ENCODE peak calls at places on chromosomes 16 and 17, in six cellular contexts. D is ovary, F is tibial nerve, P is breast epithelium, R is heart left ventricle, O is transverse colon. Z is an unnamed sample.

GRCh38 chr17:22441776-22442175 is 749.5 kb downstream of the KCNJ18 start:
- DNase-seq in P (no peak), R (no peak), D (no peak), O (no peak), F (no peak), Z (no peak)

GRCh38 chr17:17204041-17204591 is 2.0 kb downstream of the PLD6 start:
- DNase-seq in R (peak; percentile 53), P (peak; percentile 72), F (no peak), O (peak; percentile 30), D (no peak), Z (peak; percentile 73)

GRCh38 chr17:6555331-6556120 is 829 bp downstream of the PITPNM3 start:
- DNase-seq in O (peak; percentile 22), D (peak; percentile 55), F (no peak), R (no peak), P (no peak), Z (peak; percentile 39)

GRCh38 chr16:56780646-56781045 is 50.7 kb downstream of the NUP93 start:
- DNase-seq in F (no peak), D (no peak), P (no peak), R (no peak), O (no peak), Z (no peak)

GRCh38 chr17:77363821-77364361 is 223.1 kb downstream of the SEC14L1 start:
- DNase-seq in F (no peak), D (peak; percentile 76), O (no peak), R (peak; percentile 73), P (no peak), Z (peak; percentile 81)

GRCh38 chr16:77432264-77432663 is 2.6 kb downstream of the ADAMTS18 start:
- DNase-seq in R (no peak), P (no peak), F (no peak), O (no peak), D (no peak), Z (no peak)

GRCh38 chr16:25692307-25692706 is 548 bp downstream of the HS3ST4 start:
- DNase-seq in R (no peak), P (no peak), O (no peak), D (no peak), F (no peak), Z (no peak)

GRCh38 chr17:42585353-42585752 is 7.8 kb upstream of the PSMC3IP start:
- DNase-seq in R (no peak), F (no peak), D (no peak), O (no peak), P (peak; percentile 2), Z (no peak)

GRCh38 chr16:60771138-60771537 is 1265.1 kb downstream of the CDH8 start:
- DNase-seq in P (no peak), R (no peak), O (no peak), F (no peak), D (no peak), Z (no peak)

GRCh38 chr17:27612160-27612767 is 18.7 kb upstream of the LGALS9 start:
- DNase-seq in P (no peak), F (no peak), O (no peak), R (no peak), D (no peak), Z (no peak)

GRCh38 chr16:78770353-78771091 is 671.1 kb downstream of the WWOX start:
- DNase-seq in R (peak; percentile 78), F (peak; percentile 49), D (peak; percentile 69), P (peak; percentile 76), O (peak; percentile 85), Z (peak; percentile 87)

GRCh38 chr16:53207810-53208752 is 153.3 kb downstream of the CHD9 start:
- DNase-seq in P (no peak), R (peak; percentile 41), F (no peak), O (peak; percentile 32), D (peak; percentile 60), Z (peak; percentile 80)

GRCh38 chr17:77371888-77372443 is 231.2 kb downstream of the SEC14L1 start:
- DNase-seq in D (no peak), P (no peak), R (peak; percentile 25), O (no peak), F (no peak), Z (no peak)

GRCh38 chr17:34259151-34259550 is 4.1 kb downstream of the CCL2 start:
- DNase-seq in O (no peak), P (no peak), R (no peak), D (no peak), F (no peak), Z (no peak)

GRCh38 chr17:6567528-6568185 is 11.3 kb upstream of the PITPNM3 start:
- DNase-seq in O (no peak), P (peak; percentile 53), F (no peak), D (no peak), R (no peak), Z (peak; percentile 79)

GRCh38 chr16:54657058-54657708 is 273.5 kb upstream of the IRX5 start:
- DNase-seq in R (no peak), D (no peak), P (no peak), O (no peak), F (no peak), Z (peak; percentile 2)

GRCh38 chr17:63665527-63666214 is 34.3 kb downstream of the LIMD2 start:
- DNase-seq in P (no peak), D (no peak), R (peak; percentile 38), F (no peak), O (no peak), Z (no peak)

GRCh38 chr16:75195811-75196790 is 10.9 kb downstream of the CTRB2 start:
- DNase-seq in F (no peak), P (no peak), O (no peak), D (no peak), R (no peak), Z (no peak)

GRCh38 chr17:61322316-61323014 is 77.2 kb upstream of the TBX2 start:
- DNase-seq in R (no peak), P (no peak), O (no peak), D (no peak), F (no peak), Z (no peak)

GRCh38 chr17:48927978-48928716 is 16.5 kb downstream of the SNF8 start:
- DNase-seq in P (no peak), D (no peak), F (no peak), O (no peak), R (no peak), Z (no peak)

GRCh38 chr16:78494105-78494504 is 394.7 kb downstream of the WWOX start:
- DNase-seq in O (no peak), D (no peak), F (no peak), P (no peak), R (no peak), Z (no peak)

GRCh38 chr16:85798901-85799496 is 345 bp downstream of the EMC8 start:
- DNase-seq in F (no peak), D (no peak), P (no peak), R (peak; percentile 45), O (peak; percentile 24), Z (peak; percentile 27)

GRCh38 chr17:55770220-55770870 is 19.5 kb downstream of the PCTP start:
- DNase-seq in P (no peak), F (no peak), R (no peak), D (no peak), O (no peak), Z (no peak)

GRCh38 chr16:47806309-47806847 is 345.2 kb downstream of the PHKB start:
- DNase-seq in F (no peak), P (no peak), R (no peak), O (no peak), D (no peak), Z (no peak)

GRCh38 chr16:78516006-78516405 is 416.6 kb downstream of the WWOX start:
- DNase-seq in F (no peak), O (no peak), R (no peak), P (no peak), D (no peak), Z (no peak)

GRCh38 chr16:79497951-79498350 is 102.6 kb downstream of the MAF start:
- DNase-seq in O (no peak), D (no peak), R (no peak), P (no peak), F (no peak), Z (no peak)

GRCh38 chr16:66379571-66379941 is 13.1 kb downstream of the CDH5 start:
- DNase-seq in R (no peak), F (no peak), D (no peak), P (no peak), O (no peak), Z (no peak)
- H3K4me3 ChIP-seq in R (no peak overlapping the region), F (no peak overlapping the region), D (no peak overlapping the region), P (no peak overlapping the region), O (no peak overlapping the region), Z (no peak overlapping the region)

GRCh38 chr17:51371732-51372151 is 111.4 kb downstream of the UTP18 start:
- DNase-seq in O (no peak), P (no peak), D (no peak), F (no peak), R (no peak), Z (peak; percentile 34)
- TF ChIP-seq CTCF in O (no peak), P (no peak), D (no peak), F (peak; percentile 27), R (peak; percentile 9), Z (peak; percentile 51)

GRCh38 chr17:57092779-57093178 is 7.7 kb downstream of the AKAP1 start:
- DNase-seq in O (no peak), P (no peak), D (no peak), R (no peak), F (no peak), Z (no peak)

GRCh38 chr17:57096472-57097198 is 11.6 kb downstream of the AKAP1 start:
- DNase-seq in F (no peak), P (no peak), D (no peak), R (no peak), O (no peak), Z (no peak)

GRCh38 chr17:57099165-57099564 is 14.1 kb downstream of the AKAP1 start:
- DNase-seq in O (no peak), R (no peak), D (no peak), P (no peak), F (no peak), Z (no peak)

GRCh38 chr17:57102122-57102521 is 17.1 kb downstream of the AKAP1 start:
- DNase-seq in F (no peak), R (no peak), O (no peak), P (no peak), D (no peak), Z (no peak)

DNA sequence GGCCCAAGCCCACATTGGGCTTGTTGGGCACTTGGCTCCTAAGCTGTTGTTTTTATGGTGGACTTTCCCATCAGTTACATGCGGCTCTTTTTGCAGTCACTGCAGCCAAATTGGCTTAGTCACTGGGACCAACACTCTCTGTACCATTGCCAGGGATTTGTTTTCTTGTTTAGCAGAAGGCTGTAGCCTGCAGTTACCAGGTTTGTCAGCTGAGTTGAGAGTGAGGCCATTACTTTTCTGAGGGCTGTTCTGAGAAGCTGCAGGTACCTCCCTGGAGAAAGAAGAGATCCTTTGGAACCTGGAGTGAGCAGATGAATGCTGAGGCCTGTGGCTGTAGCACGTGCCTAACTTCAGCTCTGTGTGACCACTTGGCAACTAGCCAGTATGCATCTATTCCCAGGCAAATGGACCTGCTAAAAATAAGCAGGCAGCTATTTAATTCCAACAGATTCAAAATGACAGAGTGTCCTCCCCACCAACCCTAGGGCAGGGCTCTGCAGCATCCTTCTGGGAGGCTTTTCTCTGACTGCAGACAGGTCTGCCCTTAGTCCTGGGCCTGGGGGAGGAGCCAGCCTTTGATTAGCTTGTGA is 12.9 kb downstream of the AKAP1 start:
- DNase-seq in P (no peak), F (no peak), O (no peak), R (peak; percentile 65), D (peak; percentile 51), Z (peak; percentile 67)
- H3K27ac ChIP-seq in P (peak overlapping the region; percentile 91), F (no peak overlapping the region), O (peak overlapping the region; percentile 99), R (peak overlapping the region; percentile 94), D (no peak overlapping the region), Z (peak overlapping the region; percentile 80)

DNA sequence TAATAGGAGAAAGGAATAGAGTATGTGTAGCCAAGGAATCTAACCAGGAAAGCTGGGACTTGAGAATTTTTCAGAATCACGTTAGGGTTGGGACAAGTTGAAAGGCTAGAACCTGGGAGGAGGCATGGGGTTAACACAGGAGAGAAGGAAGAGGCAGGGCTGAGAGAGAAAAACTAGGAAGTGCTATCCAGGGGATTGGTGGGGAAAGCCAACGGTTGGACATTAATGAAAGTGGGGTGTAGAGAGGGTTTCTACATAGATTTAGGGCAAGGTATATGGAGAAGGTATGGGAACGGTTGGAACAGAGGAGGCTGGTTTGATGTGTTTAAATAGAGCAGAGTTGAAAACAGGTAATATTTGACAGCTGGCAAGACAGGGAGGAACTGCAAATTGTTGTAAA is 2.7 kb downstream of the SRRM2 start:
- DNase-seq in D (no peak), F (no peak), R (no peak), P (no peak), O (no peak), Z (no peak)
- H3K4me3 ChIP-seq in D (no peak overlapping the region), F (no peak overlapping the region), R (peak overlapping the region; percentile 90), P (peak overlapping the region; percentile 83), O (peak overlapping the region; percentile 4), Z (no peak overlapping the region)

Z was measured in adrenal gland.